ENCODE peak calls at places on chromosomes 4 and X, in nine cellular contexts. P is testis; I is stomach; H is fibroblast of lung; W is CD8-positive, alpha-beta memory T cell; L is effector memory CD4-positive, alpha-beta T cell; U is CD4-positive, CD25-positive, alpha-beta regulatory T cell; G is aorta; E is esophagus squamous epithelium. Z is an unnamed sample.

GRCh38 chr4:177118596-177118995 is 191.1 kb upstream of the NEIL3 start:
- DNase-seq in G (no peak), U (no peak), I (no peak), P (peak; percentile 52), W (no peak), E (no peak), L (no peak), H (peak; percentile 99), Z (no peak)

GRCh38 chr4:8307714-8308113 is 38.2 kb downstream of the HTRA3 start:
- DNase-seq in W (no peak), H (no peak), I (no peak), U (no peak), E (no peak), L (no peak), G (peak; percentile 63), P (no peak), Z (no peak)

GRCh38 chr4:17511041-17511949 is 595 bp downstream of the QDPR start:
- DNase-seq in P (peak; percentile 75), L (no peak), H (peak; percentile 45), W (peak; percentile 10), E (peak; percentile 4), I (peak; percentile 64), G (peak; percentile 88), U (peak; percentile 3), Z (peak; percentile 82)

GRCh38 chrX:150692837-150693781 is at the start of gene MTMR1:
- DNase-seq in G (peak; percentile 76), E (no peak), U (peak; percentile 58), L (peak; percentile 46), P (peak; percentile 41), H (no peak), I (peak; percentile 44), W (peak; percentile 51), Z (peak; percentile 33)

GRCh38 chrX:28997716-28998115 is 410.5 kb downstream of the IL1RAPL1 start:
- DNase-seq in U (no peak), L (no peak), G (no peak), I (no peak), P (no peak), W (no peak), E (no peak), H (peak; percentile 54), Z (no peak)

GRCh38 chr4:140931904-140932303 is 175.7 kb upstream of the TBC1D9 start:
- DNase-seq in P (no peak), I (no peak), L (no peak), G (no peak), E (no peak), U (no peak), H (peak; percentile 61), W (no peak), Z (no peak)

GRCh38 chr4:2931765-2932560 is 31.2 kb downstream of the NOP14 start:
- DNase-seq in W (peak; percentile 57), E (peak; percentile 39), U (peak; percentile 44), I (peak; percentile 60), G (peak; percentile 86), H (no peak), P (no peak), L (peak; percentile 47), Z (peak; percentile 64)

GRCh38 chr4:95402299-95402698 is 146.5 kb downstream of the UNC5C start:
- DNase-seq in H (no peak), U (no peak), L (no peak), P (no peak), I (no peak), E (no peak), G (no peak), W (no peak), Z (no peak)

GRCh38 chrX:15882704-15883539 is 28.3 kb upstream of the AP1S2 start:
- DNase-seq in G (no peak), P (no peak), I (no peak), H (peak; percentile 51), L (no peak), U (no peak), W (no peak), E (no peak), Z (no peak)

GRCh38 chrX:2325076-2325784 is 175.5 kb downstream of the DHRSX start:
- DNase-seq in P (peak; percentile 86), L (peak; percentile 58), G (peak; percentile 89), I (peak; percentile 84), U (peak; percentile 32), W (peak; percentile 12), H (peak; percentile 96), E (no peak), Z (peak; percentile 82)

GRCh38 chr4:97917115-97917514 is 226.2 kb downstream of the STPG2 start:
- DNase-seq in W (no peak), L (no peak), E (no peak), I (no peak), G (peak; percentile 51), H (no peak), P (no peak), U (no peak), Z (no peak)

GRCh38 chrX:15299945-15300851 is 15.2 kb downstream of the ASB11 start:
- DNase-seq in H (peak; percentile 2), E (no peak), U (peak; percentile 5), L (no peak), G (no peak), I (no peak), W (no peak), P (no peak), Z (no peak)

GRCh38 chr4:164595751-164596150 is 158.2 kb upstream of the SMIM31 start:
- DNase-seq in I (no peak), P (no peak), L (no peak), U (no peak), G (no peak), E (no peak), H (no peak), W (no peak), Z (no peak)

GRCh38 chrX:349196-349595 is 30.6 kb upstream of the GTPBP6 start:
- DNase-seq in H (peak; percentile 28), I (no peak), G (peak; percentile 62), L (no peak), U (no peak), W (no peak), E (no peak), P (no peak), Z (no peak)

GRCh38 chr4:76753814-76754213 is 144.1 kb downstream of the SOWAHB start:
- DNase-seq in I (no peak), H (peak; percentile 97), U (no peak), E (no peak), W (no peak), L (no peak), P (no peak), G (no peak), Z (no peak)

GRCh38 chr4:15695240-15695699 is 7.6 kb upstream of the BST1 start:
- DNase-seq in L (no peak), H (peak; percentile 100), U (no peak), E (no peak), I (no peak), G (no peak), P (no peak), W (no peak), Z (no peak)

DNA sequence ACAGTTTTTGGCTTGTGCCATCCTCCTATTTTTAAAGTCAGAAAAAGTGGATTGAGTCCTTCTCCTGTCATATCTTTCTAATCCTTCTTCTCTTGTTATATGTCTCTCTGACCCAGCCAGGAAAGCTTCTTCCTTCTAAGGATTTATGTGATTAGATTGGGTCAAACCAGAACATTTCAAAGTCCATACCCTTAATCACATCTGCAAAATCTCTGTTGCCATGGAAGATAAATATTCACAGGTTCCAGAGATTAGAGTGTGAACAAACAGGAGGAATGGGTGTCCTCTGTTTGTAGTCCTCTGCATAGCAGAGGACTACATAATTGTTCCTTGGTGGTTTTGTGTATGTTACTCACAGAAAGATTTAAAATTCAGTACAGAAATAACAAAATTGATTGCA is 421.2 kb downstream of the EPHA5 start:
- DNase-seq in L (no peak), I (no peak), P (no peak), H (no peak), E (no peak), W (no peak), U (no peak), G (no peak), Z (no peak)
- H3K27me3 ChIP-seq in L (no peaks in the 10 kb centered on the region), I (no peaks in the 10 kb centered on the region), P (no peaks in the 10 kb centered on the region), H (no peaks in the 10 kb centered on the region), E (no peaks in the 10 kb centered on the region), W (no peaks in the 10 kb centered on the region), U (no peaks in the 10 kb centered on the region), G (no peaks in the 10 kb centered on the region), Z (no peaks in the 10 kb centered on the region)

GRCh38 chr4:24576276-24576675 is 8.1 kb downstream of the DHX15 start:
- DNase-seq in I (no peak), G (no peak), H (no peak), E (no peak), U (no peak), P (no peak), W (no peak), L (no peak), Z (no peak)

GRCh38 chr4:24582235-24582863 is 2.0 kb downstream of the DHX15 start:
- DNase-seq in P (no peak), W (no peak), L (no peak), H (no peak), U (no peak), E (no peak), I (no peak), G (no peak), Z (no peak)

GRCh38 chr4:24573582-24573981 is 10.8 kb downstream of the DHX15 start:
- DNase-seq in P (no peak), U (no peak), W (no peak), E (no peak), G (no peak), L (no peak), H (no peak), I (no peak), Z (no peak)

GRCh38 chr4:24574256-24574655 is 10.1 kb downstream of the DHX15 start:
- DNase-seq in G (no peak), P (no peak), I (no peak), E (no peak), W (no peak), U (no peak), L (no peak), H (no peak), Z (no peak)

GRCh38 chr4:24578364-24578763 is 6.0 kb downstream of the DHX15 start:
- DNase-seq in I (no peak), H (no peak), G (no peak), L (no peak), P (no peak), W (no peak), U (no peak), E (no peak), Z (no peak)
- H3K4me1 ChIP-seq in I (peaks cover 47% of the 10 kb centered on the region), H (peaks cover 2% of the 10 kb centered on the region), G (no peaks in the 10 kb centered on the region), L (peaks cover 29% of the 10 kb centered on the region), P (peaks cover 12% of the 10 kb centered on the region), W (peaks cover 47% of the 10 kb centered on the region), U (peaks cover 53% of the 10 kb centered on the region), E (peaks cover 78% of the 10 kb centered on the region), Z (peaks cover 60% of the 10 kb centered on the region)

DNA sequence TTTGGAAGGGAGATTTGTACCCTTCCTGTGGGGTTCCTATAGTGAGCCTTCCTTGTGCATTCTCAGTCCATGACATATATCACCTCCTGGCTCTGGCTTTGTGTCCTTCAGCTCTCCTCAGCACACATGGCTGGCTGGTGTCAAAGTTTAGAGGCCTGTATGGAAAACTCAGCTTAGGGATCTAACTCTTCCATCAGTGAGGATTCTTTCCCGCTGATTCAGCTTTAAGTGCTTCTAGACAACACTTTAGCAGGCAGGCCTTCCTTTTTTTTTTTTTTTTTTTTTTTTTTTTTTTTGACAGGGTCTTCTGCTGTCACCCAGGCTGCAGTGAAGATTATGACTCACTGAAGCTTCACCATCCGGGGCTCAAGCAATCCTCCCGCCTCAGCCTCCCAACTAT is 84.2 kb downstream of the NPNT start:
- DNase-seq in W (no peak), I (no peak), P (no peak), G (no peak), U (no peak), E (no peak), H (peak; percentile 23), L (no peak), Z (no peak)
- H3K27me3 ChIP-seq in W (no peaks in the 10 kb centered on the region), I (no peaks in the 10 kb centered on the region), P (no peaks in the 10 kb centered on the region), G (no peaks in the 10 kb centered on the region), U (no peaks in the 10 kb centered on the region), E (no peaks in the 10 kb centered on the region), H (no peaks in the 10 kb centered on the region), L (no peaks in the 10 kb centered on the region), Z (no peaks in the 10 kb centered on the region)

GRCh38 chr4:122775039-122775438 is 42.5 kb downstream of the BBS12 start:
- DNase-seq in W (no peak), P (no peak), U (no peak), I (no peak), E (no peak), H (no peak), G (no peak), L (no peak), Z (no peak)
- H3K4me1 ChIP-seq in W (no peaks in the 10 kb centered on the region), P (no peaks in the 10 kb centered on the region), U (no peaks in the 10 kb centered on the region), I (no peaks in the 10 kb centered on the region), E (peaks cover 24% of the 10 kb centered on the region), H (peaks cover 10% of the 10 kb centered on the region), G (no peaks in the 10 kb centered on the region), L (no peaks in the 10 kb centered on the region), Z (no peaks in the 10 kb centered on the region)